ENCODE peak calls at places on chromosomes 2 and 18, in six cellular contexts. Y is breast epithelium, H is HCT116, W is endothelial cell of umbilical vein, U is SK-N-SH, X is transverse colon. Z is an unnamed sample.
A peak's percentile ranks its signal among the peaks of the same experiment; 100 is the strongest.

GRCh38 chr2:54456526-54457325 is 599 bp downstream of the SPTBN1 start:
- DNase-seq in H (no peak), Y (no peak), W (peak; percentile 40), U (peak; percentile 84), X (peak; percentile 17), Z (peak; percentile 73)

GRCh38 chr2:138217975-138218773 is 253.9 kb downstream of the HNMT start:
- DNase-seq in U (no peak), H (no peak), Y (no peak), W (no peak), X (no peak), Z (no peak)

GRCh38 chr2:194819367-194819766 is 837.7 kb upstream of the SLC39A10 start:
- DNase-seq in Y (no peak), H (no peak), U (no peak), X (no peak), W (peak; percentile 51), Z (no peak)

GRCh38 chr2:2715036-2715818 is 384.2 kb upstream of the MYT1L start:
- DNase-seq in U (no peak), H (no peak), X (no peak), W (no peak), Y (no peak), Z (no peak)

GRCh38 chr18:8091042-8091441 is 518.2 kb upstream of the RAB12 start:
- DNase-seq in W (no peak), X (no peak), H (no peak), U (no peak), Y (no peak), Z (no peak)

GRCh38 chr18:28176933-28177827 is at the start of gene CDH2:
- DNase-seq in X (no peak), U (peak; percentile 92), W (peak; percentile 79), H (no peak), Y (no peak), Z (peak; percentile 68)

GRCh38 chr2:241865957-241866858 is 3.3 kb upstream of the RTP5 start:
- DNase-seq in W (peak; percentile 17), Y (no peak), X (no peak), U (peak; percentile 82), H (no peak), Z (no peak)

GRCh38 chr2:88090446-88091283 is 23.0 kb downstream of the SMYD1 start:
- DNase-seq in Y (no peak), X (no peak), H (no peak), W (peak; percentile 18), U (no peak), Z (no peak)

GRCh38 chr18:864872-865273 is 39.8 kb upstream of the ADCYAP1 start:
- DNase-seq in U (peak; percentile 60), W (peak; percentile 60), X (peak; percentile 60), Y (peak; percentile 68), H (peak; percentile 73), Z (peak; percentile 81)

GRCh38 chr2:226631671-226632070 is 167.9 kb downstream of the IRS1 start:
- DNase-seq in W (no peak), U (no peak), Y (no peak), H (no peak), X (peak; percentile 25), Z (peak; percentile 90)

GRCh38 chr2:172021074-172021931 is 21.6 kb downstream of the METAP1D start:
- DNase-seq in H (no peak), X (no peak), U (no peak), W (no peak), Y (no peak), Z (no peak)

GRCh38 chr18:22674300-22674699 is 256.6 kb upstream of the CTAGE1 start:
- DNase-seq in Y (no peak), U (no peak), X (no peak), W (peak; percentile 93), H (peak; percentile 7), Z (no peak)

GRCh38 chr2:24409700-24410556 is 49.6 kb upstream of the ITSN2 start:
- DNase-seq in H (peak; percentile 67), U (peak; percentile 83), W (peak; percentile 68), X (peak; percentile 24), Y (no peak), Z (no peak)

GRCh38 chr2:104733544-104733943 is 120.4 kb upstream of the POU3F3 start:
- DNase-seq in Y (no peak), H (peak; percentile 36), X (peak; percentile 10), U (peak; percentile 46), W (no peak), Z (no peak)

GRCh38 chr18:54004828-54005227 is 219.6 kb downstream of the MBD2 start:
- DNase-seq in Y (no peak), U (no peak), W (no peak), X (no peak), H (no peak), Z (no peak)

GRCh38 chr2:119469661-119470297 is 38.1 kb downstream of the TMEM37 start:
- DNase-seq in H (no peak), U (no peak), W (no peak), X (no peak), Y (no peak), Z (peak; percentile 17)

GRCh38 chr2:155643056-155643775 is 689.3 kb downstream of the NR4A2 start:
- DNase-seq in U (no peak), W (no peak), H (no peak), Y (no peak), X (no peak), Z (no peak)

GRCh38 chr2:70124983-70125480 is 37.8 kb downstream of the PCBP1 start:
- DNase-seq in X (peak; percentile 68), Y (peak; percentile 59), U (peak; percentile 89), H (no peak), W (peak; percentile 59), Z (peak; percentile 86)

DNA sequence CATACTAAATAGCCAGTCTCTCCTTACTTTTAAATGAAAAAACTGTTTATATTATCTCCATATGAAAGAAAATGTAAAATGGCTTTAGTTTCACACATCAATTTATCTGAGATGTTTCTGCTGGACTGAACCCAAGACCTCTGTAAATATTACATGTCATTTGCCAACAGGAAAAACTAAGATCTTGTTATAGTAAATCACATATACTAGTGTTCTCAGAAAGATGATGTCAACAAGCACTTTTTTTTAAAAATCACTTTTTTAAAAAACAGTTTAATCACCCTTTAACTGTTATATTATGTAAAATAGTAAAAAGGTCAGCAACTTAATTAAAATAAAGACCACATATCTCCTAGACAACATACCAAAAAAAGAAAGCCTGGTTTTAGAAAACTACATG is 46.3 kb downstream of the PTPN2 start:
- DNase-seq in Y (no peak), W (no peak), H (no peak), U (no peak), X (no peak), Z (no peak)
- H3K27ac ChIP-seq in Y (peak overlapping the region; percentile 29), W (no peak overlapping the region), H (no peak overlapping the region), U (peak overlapping the region; percentile 39), X (peak overlapping the region; percentile 79), Z (peak overlapping the region; percentile 56)

GRCh38 chr2:158459161-158460003 is 2.6 kb downstream of the PKP4 start:
- DNase-seq in H (no peak), Y (no peak), U (no peak), X (no peak), W (peak; percentile 52), Z (no peak)
- H3K4me3 ChIP-seq in H (peak overlapping the region; percentile 85), Y (peak overlapping the region; percentile 82), U (peak overlapping the region; percentile 77), X (no peak overlapping the region), W (peak overlapping the region; percentile 81), Z (no peak overlapping the region)

DNA sequence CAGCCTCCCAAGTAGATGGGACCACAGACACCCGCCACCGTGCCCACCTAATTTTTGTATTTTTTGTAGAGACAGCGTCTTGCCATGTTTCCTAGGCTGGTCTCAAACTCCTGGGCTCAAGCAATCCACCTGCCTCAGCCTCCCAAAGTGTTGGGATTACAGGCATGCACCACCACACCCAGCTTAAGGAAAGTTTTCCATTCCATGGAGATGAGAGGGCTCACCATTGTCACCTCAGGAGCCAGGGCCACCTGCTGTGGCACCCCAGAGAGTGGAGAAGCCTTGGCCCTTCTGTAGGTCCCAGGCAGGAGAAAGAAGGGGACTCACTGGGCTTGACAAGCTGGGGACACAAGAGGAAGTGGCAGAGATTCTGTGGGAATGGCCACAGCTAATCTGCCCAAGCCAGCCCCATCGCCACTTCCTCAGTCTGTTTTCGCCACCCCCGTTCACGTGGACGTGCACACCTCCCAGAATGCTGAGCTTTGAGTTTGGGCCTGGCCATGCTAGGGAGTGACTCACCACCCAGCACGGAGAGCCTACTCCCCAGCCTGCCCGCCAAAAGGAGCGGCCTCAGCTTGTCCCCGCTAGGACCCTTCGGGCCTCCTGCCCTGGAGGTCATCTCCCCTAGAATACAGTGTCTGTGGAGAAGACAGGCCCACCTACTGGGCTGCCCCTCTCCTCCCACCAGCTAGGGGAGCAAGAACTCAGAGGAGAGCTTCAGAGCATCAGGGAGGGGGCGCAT is 4.8 kb downstream of the SLC35F6 start:
- DNase-seq in H (peak; percentile 82), W (peak; percentile 24), U (no peak), X (peak; percentile 70), Y (peak; percentile 78), Z (peak; percentile 92)
- TF ChIP-seq POLR2AphosphoS5 in H (peak; percentile 54), W (no peak), U (no peak), X (peak; percentile 40), Y (peak; percentile 16), Z (peak; percentile 63)

GRCh38 chr2:150612957-150613710 is 125.7 kb upstream of the RND3 start:
- DNase-seq in W (peak; percentile 73), Y (no peak), H (no peak), X (no peak), U (no peak), Z (no peak)
- H3K27ac ChIP-seq in W (no peak overlapping the region), Y (no peak overlapping the region), H (no peak overlapping the region), X (no peak overlapping the region), U (peak overlapping the region; percentile 30), Z (peak overlapping the region; percentile 25)

GRCh38 chr2:199581504-199581903 is 123.8 kb upstream of the SATB2 start:
- DNase-seq in X (no peak), W (peak; percentile 22), H (no peak), U (no peak), Y (no peak), Z (no peak)
- H3K4me3 ChIP-seq in X (peak overlapping the region; percentile 14), W (peak overlapping the region; percentile 23), H (no peak overlapping the region), U (peak overlapping the region; percentile 53), Y (peak overlapping the region; percentile 47), Z (peak overlapping the region; percentile 45)

GRCh38 chr2:72207334-72207733 is 59.7 kb upstream of the CYP26B1 start:
- DNase-seq in Y (no peak), U (no peak), H (no peak), X (no peak), W (no peak), Z (no peak)

GRCh38 chr2:72205546-72205863 is 57.8 kb upstream of the CYP26B1 start:
- DNase-seq in W (no peak), U (no peak), H (no peak), Y (no peak), X (peak; percentile 64), Z (no peak)

GRCh38 chr2:72208225-72208624 is 60.6 kb upstream of the CYP26B1 start:
- DNase-seq in Y (no peak), U (no peak), X (no peak), H (no peak), W (no peak), Z (no peak)

GRCh38 chr2:72204782-72205545 is 57.3 kb upstream of the CYP26B1 start:
- DNase-seq in X (no peak), H (no peak), W (peak; percentile 41), Y (no peak), U (no peak), Z (no peak)

GRCh38 chr2:72204156-72204781 is 56.6 kb upstream of the CYP26B1 start:
- DNase-seq in W (peak; percentile 89), Y (no peak), H (no peak), X (no peak), U (no peak), Z (no peak)
- TF ChIP-seq POLR2AphosphoS5 in W (no peak), Y (no peak), H (no peak), X (no peak), U (no peak), Z (no peak)